ENCODE peak calls at places on chromosomes 2 and 18, in five cellular contexts. I is CD8-positive, alpha-beta memory T cell; L is upper lobe of right lung; M is stomach; T is ovary. U is an unnamed sample.
A peak's percentile ranks its signal among the peaks of the same experiment; 100 is the strongest.

GRCh38 chr2:20104900-20105545 is 53.6 kb upstream of the LAPTM4A start:
- DNase-seq in L (no peak), I (no peak), M (peak; percentile 36), T (no peak), U (no peak)

GRCh38 chr2:54482725-54483124 is 26.6 kb downstream of the SPTBN1 start:
- DNase-seq in T (no peak), M (no peak), I (no peak), L (no peak), U (no peak)

GRCh38 chr2:241867776-241868420 is 1.6 kb upstream of the RTP5 start:
- DNase-seq in M (peak; percentile 44), I (peak; percentile 64), L (no peak), T (no peak), U (no peak)

GRCh38 chr2:608711-609110 is 68.5 kb downstream of the TMEM18 start:
- DNase-seq in M (no peak), I (no peak), L (no peak), T (no peak), U (no peak)

GRCh38 chr18:45802814-45803492 is 22.5 kb upstream of the SIGLEC15 start:
- DNase-seq in T (no peak), M (no peak), L (no peak), I (no peak), U (peak; percentile 99)

GRCh38 chr2:75047907-75048625 is 89.6 kb downstream of the POLE4 start:
- DNase-seq in T (no peak), M (no peak), L (no peak), I (no peak), U (no peak)

GRCh38 chr2:114762986-114763385 is 320.5 kb downstream of the DPP10 start:
- DNase-seq in M (no peak), I (no peak), L (no peak), T (no peak), U (no peak)

GRCh38 chr18:2984703-2985261 is 28.2 kb downstream of the LPIN2 start:
- DNase-seq in M (peak; percentile 63), I (no peak), L (no peak), T (no peak), U (no peak)

GRCh38 chr2:86069091-86069685 is 36.5 kb downstream of the POLR1A start:
- DNase-seq in M (no peak), I (no peak), L (no peak), T (no peak), U (no peak)

GRCh38 chr2:86066007-86066578 is 39.6 kb downstream of the POLR1A start:
- DNase-seq in L (no peak), I (no peak), T (no peak), M (no peak), U (no peak)

GRCh38 chr2:86065512-86065911 is 40.2 kb downstream of the POLR1A start:
- DNase-seq in T (peak; percentile 32), L (no peak), I (no peak), M (no peak), U (no peak)

GRCh38 chr2:86068098-86069047 is 37.3 kb downstream of the POLR1A start:
- DNase-seq in L (no peak), M (no peak), T (no peak), I (peak; percentile 35), U (no peak)

DNA sequence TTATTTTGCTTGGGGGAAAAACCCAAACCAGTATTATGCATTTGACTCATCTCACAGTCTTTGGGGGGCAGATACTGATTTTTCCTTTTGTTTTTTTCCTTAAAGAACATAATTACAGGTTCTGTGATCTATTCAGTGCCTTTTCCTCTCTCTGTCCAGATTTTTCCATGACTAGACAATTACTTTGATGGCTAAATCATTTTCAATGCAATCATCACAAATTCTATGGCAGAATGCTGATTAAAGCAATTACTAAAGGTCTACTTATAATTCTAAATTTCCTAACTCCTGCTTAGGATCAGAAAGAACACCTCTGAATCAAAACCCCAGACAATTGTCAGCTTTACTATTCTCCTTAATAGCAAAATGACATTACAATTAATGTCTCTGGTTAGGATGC is 38.8 kb downstream of the POLR1A start:
- DNase-seq in I (no peak), T (no peak), M (no peak), L (no peak), U (no peak)
- H3K27ac ChIP-seq in I (no peak overlapping the region), T (peak overlapping the region; percentile 2), M (no peak overlapping the region), L (no peak overlapping the region), U (no peak overlapping the region)

DNA sequence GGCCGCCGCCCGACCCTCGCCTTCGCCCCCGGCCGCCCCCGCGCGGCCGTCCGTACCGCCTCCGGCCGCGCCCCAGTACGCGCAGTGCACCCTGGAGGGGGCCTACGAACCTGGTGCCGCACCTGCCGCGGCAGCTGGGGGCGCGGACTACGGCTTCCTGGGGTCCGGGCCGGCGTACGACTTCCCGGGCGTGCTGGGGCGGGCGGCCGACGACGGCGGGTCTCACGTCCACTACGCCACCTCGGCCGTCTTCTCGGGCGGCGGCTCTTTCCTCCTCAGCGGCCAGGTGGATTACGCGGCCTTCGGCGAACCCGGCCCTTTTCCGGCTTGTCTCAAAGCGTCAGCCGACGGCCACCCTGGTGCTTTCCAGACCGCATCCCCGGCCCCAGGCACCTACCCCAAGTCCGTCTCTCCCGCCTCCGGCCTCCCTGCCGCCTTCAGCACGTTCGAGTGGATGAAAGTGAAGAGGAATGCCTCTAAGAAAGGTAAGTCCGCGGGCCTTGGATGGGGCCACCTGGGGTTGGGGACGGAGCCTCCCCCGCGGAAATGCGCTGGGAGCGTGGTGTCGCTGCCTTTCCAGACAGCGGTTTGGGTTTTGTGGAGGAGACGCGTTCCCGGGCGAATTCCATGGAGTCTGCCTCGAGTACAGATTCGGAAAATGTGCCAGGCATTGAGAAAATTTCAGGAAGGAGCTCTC is 649 bp downstream of the HOXD1 start:
- DNase-seq in M (no peak), I (no peak), T (no peak), L (peak; percentile 77), U (no peak)
- H3K27ac ChIP-seq in M (no peak overlapping the region), I (no peak overlapping the region), T (no peak overlapping the region), L (peak overlapping the region; percentile 74), U (no peak overlapping the region)

DNA sequence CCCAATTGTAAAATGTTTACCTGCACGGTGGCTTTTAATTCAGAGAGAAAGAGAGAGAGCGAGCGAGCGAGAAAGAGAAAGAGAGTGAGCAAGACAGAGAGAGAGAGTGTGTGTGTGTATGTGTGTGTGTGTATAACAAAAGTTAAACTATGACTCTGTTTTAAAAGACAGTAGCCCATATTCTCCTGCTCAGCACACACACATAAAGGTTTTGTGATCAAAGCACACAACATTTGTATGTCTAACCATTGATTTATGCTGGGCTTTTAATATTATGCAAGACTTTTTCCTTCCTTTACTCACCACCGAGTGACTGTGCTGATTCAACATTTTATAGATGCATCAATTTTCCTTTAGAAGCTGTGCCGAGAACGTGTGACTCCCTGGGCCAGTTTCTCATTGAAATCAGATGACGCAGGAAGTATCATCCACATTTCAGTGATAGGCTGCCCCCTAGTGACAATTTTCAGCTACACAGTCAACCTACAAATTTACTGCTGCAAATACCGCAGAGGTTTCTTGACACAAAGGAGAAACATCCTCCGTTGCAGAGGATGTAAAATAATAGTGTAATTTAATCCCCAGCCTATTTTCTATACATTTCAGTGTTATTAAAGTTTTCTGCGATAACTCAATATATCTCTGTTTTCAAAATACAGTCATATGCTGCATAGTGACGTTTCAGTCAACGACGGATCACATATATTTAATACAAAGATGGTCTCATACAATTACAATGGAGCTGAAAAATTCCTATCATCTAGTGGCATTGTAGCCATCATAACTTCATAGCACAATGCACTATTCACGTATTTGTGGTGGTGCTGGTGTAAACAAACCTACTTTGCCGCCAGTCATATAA is 165.9 kb upstream of the TANK start:
- DNase-seq in I (peak; percentile 57), M (peak; percentile 71), L (no peak), T (peak; percentile 67), U (peak; percentile 86)
- H3K27ac ChIP-seq in I (no peak overlapping the region), M (no peak overlapping the region), L (no peak overlapping the region), T (no peak overlapping the region), U (no peak overlapping the region)

GRCh38 chr18:78403371-78403770 is 576.2 kb upstream of the SALL3 start:
- DNase-seq in I (no peak), M (no peak), T (no peak), L (no peak), U (no peak)

GRCh38 chr18:78402966-78403365 is 576.7 kb upstream of the SALL3 start:
- DNase-seq in L (no peak), M (no peak), I (no peak), T (no peak), U (no peak)

GRCh38 chr18:78406743-78407455 is 572.7 kb upstream of the SALL3 start:
- DNase-seq in I (no peak), T (no peak), M (peak; percentile 86), L (no peak), U (no peak)

GRCh38 chr18:78407456-78407823 is 572.2 kb upstream of the SALL3 start:
- DNase-seq in L (no peak), T (no peak), I (no peak), M (peak; percentile 78), U (no peak)

DNA sequence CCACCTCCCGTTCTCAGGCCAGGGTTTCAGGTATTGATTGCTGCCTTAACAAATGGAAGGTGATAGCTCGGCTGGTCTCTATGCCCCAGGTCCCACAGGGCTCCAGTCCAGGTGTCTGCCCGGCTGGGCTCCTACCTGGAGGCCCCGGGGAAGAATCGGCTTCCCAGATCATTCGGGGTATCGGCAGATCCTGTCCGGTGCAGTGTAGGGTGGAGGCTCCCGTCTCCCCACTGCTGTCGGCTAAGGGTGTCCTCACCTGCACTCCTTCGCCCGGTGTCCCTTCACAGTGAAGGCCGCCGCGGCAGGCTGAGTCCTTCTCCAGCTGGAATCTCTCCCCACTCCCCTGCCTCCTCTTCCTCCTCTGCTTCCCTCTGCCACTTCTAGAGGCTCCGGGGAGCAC is 573.9 kb upstream of the SALL3 start:
- DNase-seq in M (no peak), T (no peak), I (no peak), L (no peak), U (no peak)
- H3K27ac ChIP-seq in M (no peak overlapping the region), T (no peak overlapping the region), I (no peak overlapping the region), L (no peak overlapping the region), U (no peak overlapping the region)

GRCh38 chr2:174325932-174326879 is 8.5 kb upstream of the SP9 start:
- DNase-seq in L (no peak), T (no peak), M (no peak), I (no peak), U (no peak)
- H3K27ac ChIP-seq in L (no peak overlapping the region), T (no peak overlapping the region), M (no peak overlapping the region), I (peak overlapping the region; percentile 45), U (no peak overlapping the region)

GRCh38 chr18:26471027-26471426 is 77.3 kb downstream of the KCTD1 start:
- DNase-seq in M (no peak), I (no peak), T (no peak), L (no peak), U (no peak)
- H3K27ac ChIP-seq in M (no peak overlapping the region), I (no peak overlapping the region), T (no peak overlapping the region), L (no peak overlapping the region), U (no peak overlapping the region)

GRCh38 chr18:5155907-5156287 is 41.2 kb downstream of the AKAIN1 start:
- DNase-seq in T (no peak), I (no peak), M (no peak), L (no peak), U (no peak)

GRCh38 chr18:5158587-5158986 is 38.5 kb downstream of the AKAIN1 start:
- DNase-seq in T (no peak), I (no peak), M (no peak), L (no peak), U (no peak)

GRCh38 chr18:5155180-5155906 is 41.7 kb downstream of the AKAIN1 start:
- DNase-seq in T (no peak), I (no peak), L (no peak), M (no peak), U (no peak)

GRCh38 chr18:5159080-5159479 is 38.0 kb downstream of the AKAIN1 start:
- DNase-seq in I (no peak), M (no peak), T (no peak), L (no peak), U (no peak)

DNA sequence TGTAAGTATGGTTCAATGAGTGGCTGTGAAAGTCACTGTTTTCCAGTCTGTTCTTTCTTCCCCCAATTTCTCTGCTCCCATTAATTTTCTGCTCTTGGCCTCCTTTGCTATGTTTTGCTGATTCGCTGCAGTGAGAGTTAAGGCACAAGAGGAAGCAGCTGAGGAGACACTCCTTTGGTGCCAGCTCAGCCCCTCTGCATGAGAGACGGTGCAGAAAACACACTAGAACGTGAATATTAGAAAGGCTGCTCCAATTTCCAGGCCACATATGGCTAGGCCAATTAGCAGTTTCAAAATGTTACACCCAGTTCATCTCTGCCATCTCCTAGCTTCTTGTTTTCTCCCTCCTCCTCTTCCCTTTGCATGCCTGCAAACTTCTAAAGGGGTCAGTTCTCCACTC is 38.9 kb downstream of the AKAIN1 start:
- DNase-seq in M (no peak), T (no peak), L (no peak), I (no peak), U (no peak)
- H3K27ac ChIP-seq in M (no peak overlapping the region), T (no peak overlapping the region), L (no peak overlapping the region), I (no peak overlapping the region), U (no peak overlapping the region)

U was measured in epithelial cell of prostate.